ENCODE peak calls at places on chromosomes 4 and X, in six cellular contexts. One of them, this sample, is unnamed.

GRCh38 chr4:182848685-182849084 is 68.5 kb downstream of the DCTD start:
- DNase-seq in K562: no peak
- DNase-seq in HepG2: no peak
- DNase-seq in A549: no peak
- DNase-seq in GM12878: no peak
- DNase-seq in endothelial cell of umbilical vein: no peak
- DNase-seq in this sample: no peak

GRCh38 chr4:176002007-176002623 is 63.5 kb upstream of the WDR17 start:
- DNase-seq in K562: no peak
- DNase-seq in HepG2: no peak
- DNase-seq in A549: peak
- DNase-seq in GM12878: no peak
- DNase-seq in endothelial cell of umbilical vein: peak
- DNase-seq in this sample: no peak

GRCh38 chr4:139824882-139825522 is 159.4 kb downstream of the MGST2 start:
- DNase-seq in K562: no peak
- DNase-seq in HepG2: no peak
- DNase-seq in A549: no peak
- DNase-seq in GM12878: no peak
- DNase-seq in endothelial cell of umbilical vein: no peak
- DNase-seq in this sample: no peak

GRCh38 chrX:103248553-103248952 is 6.4 kb downstream of the TCEAL8 start:
- DNase-seq in K562: peak
- DNase-seq in HepG2: no peak
- DNase-seq in A549: peak
- DNase-seq in GM12878: no peak
- DNase-seq in endothelial cell of umbilical vein: peak
- DNase-seq in this sample: peak

GRCh38 chr4:36187723-36188333 is 56.5 kb downstream of the ARAP2 start:
- DNase-seq in K562: no peak
- DNase-seq in HepG2: peak
- DNase-seq in A549: peak
- DNase-seq in GM12878: no peak
- DNase-seq in endothelial cell of umbilical vein: peak
- DNase-seq in this sample: peak

GRCh38 chrX:16138108-16138427 is 14.7 kb downstream of the GRPR start:
- DNase-seq in K562: peak
- DNase-seq in HepG2: peak
- DNase-seq in A549: no peak
- DNase-seq in GM12878: peak
- DNase-seq in endothelial cell of umbilical vein: peak
- DNase-seq in this sample: peak

GRCh38 chr4:52196606-52197130 is 145.6 kb downstream of the SPATA18 start:
- DNase-seq in K562: no peak
- DNase-seq in HepG2: no peak
- DNase-seq in A549: no peak
- DNase-seq in GM12878: no peak
- DNase-seq in endothelial cell of umbilical vein: no peak
- DNase-seq in this sample: no peak

GRCh38 chr4:152448806-152449205 is 87.1 kb downstream of the FBXW7 start:
- DNase-seq in K562: no peak
- DNase-seq in HepG2: no peak
- DNase-seq in A549: no peak
- DNase-seq in GM12878: no peak
- DNase-seq in endothelial cell of umbilical vein: no peak
- DNase-seq in this sample: no peak

GRCh38 chr4:87524456-87524855 is 4.7 kb downstream of the SPARCL1 start:
- DNase-seq in K562: no peak
- DNase-seq in HepG2: no peak
- DNase-seq in A549: no peak
- DNase-seq in GM12878: no peak
- DNase-seq in endothelial cell of umbilical vein: no peak
- DNase-seq in this sample: no peak

GRCh38 chr4:8267077-8267476 is 2.5 kb upstream of the HTRA3 start:
- DNase-seq in K562: peak
- DNase-seq in HepG2: peak
- DNase-seq in A549: peak
- DNase-seq in GM12878: no peak
- DNase-seq in endothelial cell of umbilical vein: peak
- DNase-seq in this sample: peak

GRCh38 chr4:36177946-36178345 is 66.4 kb downstream of the ARAP2 start:
- DNase-seq in K562: no peak
- DNase-seq in HepG2: no peak
- DNase-seq in A549: no peak
- DNase-seq in GM12878: no peak
- DNase-seq in endothelial cell of umbilical vein: no peak
- DNase-seq in this sample: no peak

GRCh38 chrX:21963736-21964135 is 23.2 kb downstream of the SMS start:
- DNase-seq in K562: no peak
- DNase-seq in HepG2: no peak
- DNase-seq in A549: no peak
- DNase-seq in GM12878: no peak
- DNase-seq in endothelial cell of umbilical vein: no peak
- DNase-seq in this sample: no peak

GRCh38 chrX:7028246-7028645 is 119.3 kb upstream of the STS start:
- DNase-seq in K562: no peak
- DNase-seq in HepG2: no peak
- DNase-seq in A549: no peak
- DNase-seq in GM12878: no peak
- DNase-seq in endothelial cell of umbilical vein: no peak
- DNase-seq in this sample: no peak

DNA sequence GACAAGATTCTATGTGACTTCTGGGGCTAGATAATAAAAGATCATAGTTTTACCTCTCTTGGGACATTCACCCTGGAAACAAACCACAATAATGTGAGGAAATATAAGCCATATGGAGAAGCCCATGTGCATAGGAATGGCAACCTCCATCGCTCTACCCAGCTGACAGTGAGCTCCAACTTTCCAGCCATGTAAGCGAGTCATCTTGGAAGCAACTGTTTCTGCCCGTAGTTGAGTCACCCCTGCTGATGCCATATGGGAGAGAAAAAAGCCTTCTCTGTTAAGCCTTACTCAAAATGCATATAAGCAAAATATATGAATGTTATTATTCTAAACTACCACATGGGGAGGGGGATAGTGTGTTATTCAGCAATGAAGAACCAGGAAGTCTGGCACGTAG is 31.4 kb upstream of the RELL1 start:
- DNase-seq in K562: no peak
- DNase-seq in HepG2: no peak
- DNase-seq in A549: no peak
- DNase-seq in GM12878: no peak
- DNase-seq in endothelial cell of umbilical vein: no peak
- DNase-seq in this sample: peak
- TF ChIP-seq MAX in K562: no peak
- TF ChIP-seq MAX in HepG2: no peak
- TF ChIP-seq MAX in A549: no peak
- TF ChIP-seq MAX in GM12878: no peak
- TF ChIP-seq MAX in endothelial cell of umbilical vein: no peak
- TF ChIP-seq MAX in this sample: no peak

DNA sequence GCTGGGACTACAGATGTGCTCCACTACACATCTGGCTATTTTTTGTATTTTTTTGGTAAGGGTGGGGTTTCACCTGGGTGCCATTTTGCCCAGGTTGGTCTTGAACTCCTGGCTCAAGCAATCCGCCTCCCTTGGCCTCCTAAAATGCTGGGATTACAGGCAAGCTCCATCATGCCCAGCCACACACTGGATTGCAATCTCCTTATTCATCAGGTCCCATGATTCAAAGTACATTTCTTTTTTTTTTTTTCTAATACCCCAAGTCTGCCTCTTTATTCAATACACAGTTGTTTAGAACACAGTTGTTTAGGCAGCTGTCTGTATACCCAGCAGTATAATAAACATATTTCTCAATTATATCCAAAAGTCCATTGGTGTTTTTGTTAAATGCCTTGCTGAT is 130.3 kb upstream of the ARSJ start:
- DNase-seq in K562: no peak
- DNase-seq in HepG2: no peak
- DNase-seq in A549: no peak
- DNase-seq in GM12878: no peak
- DNase-seq in endothelial cell of umbilical vein: no peak
- DNase-seq in this sample: no peak
- TF ChIP-seq MYC in K562: no peak
- TF ChIP-seq MYC in HepG2: no peak
- TF ChIP-seq MYC in A549: no peak
- TF ChIP-seq MYC in GM12878: no peak
- TF ChIP-seq MYC in endothelial cell of umbilical vein: no peak
- TF ChIP-seq MYC in this sample: no peak

DNA sequence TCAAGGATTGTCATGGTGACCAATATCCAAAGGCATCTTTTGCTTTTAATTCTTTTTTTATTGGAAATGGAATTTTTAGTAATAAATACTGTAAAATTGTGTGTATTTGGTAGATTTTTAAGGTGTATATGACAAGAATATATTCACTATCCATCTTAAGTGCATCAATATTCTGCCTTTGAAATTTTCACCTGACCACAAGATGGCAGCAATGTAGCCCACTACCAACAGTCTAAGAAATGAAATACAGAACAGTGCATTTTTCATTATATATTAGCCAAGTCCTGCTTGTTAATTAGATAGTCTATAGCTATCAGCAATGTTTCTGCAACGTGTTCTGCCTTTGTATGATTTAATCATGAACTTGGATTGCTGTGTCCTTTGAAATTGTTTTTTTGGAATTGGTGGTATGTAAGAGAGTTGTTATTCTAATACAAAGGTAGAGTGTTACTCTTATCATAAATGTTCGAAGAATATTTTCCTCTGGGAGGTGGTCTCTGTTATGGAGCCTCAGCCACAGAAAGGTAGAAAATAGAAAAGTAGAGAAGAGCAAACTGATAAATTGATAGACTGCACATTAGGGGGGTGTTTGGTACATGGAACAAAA is 38.2 kb downstream of the HPGDS start:
- DNase-seq in K562: peak
- DNase-seq in HepG2: peak
- DNase-seq in A549: peak
- DNase-seq in GM12878: no peak
- DNase-seq in endothelial cell of umbilical vein: peak
- DNase-seq in this sample: peak
- TF ChIP-seq MAX in K562: no peak
- TF ChIP-seq MAX in HepG2: no peak
- TF ChIP-seq MAX in A549: no peak
- TF ChIP-seq MAX in GM12878: no peak
- TF ChIP-seq MAX in endothelial cell of umbilical vein: no peak
- TF ChIP-seq MAX in this sample: no peak

GRCh38 chr4:17867259-17867658 is 56.5 kb downstream of the NCAPG start:
- DNase-seq in K562: no peak
- DNase-seq in HepG2: no peak
- DNase-seq in A549: no peak
- DNase-seq in GM12878: no peak
- DNase-seq in endothelial cell of umbilical vein: no peak
- DNase-seq in this sample: no peak

GRCh38 chr4:17866790-17867189 is 56.0 kb downstream of the NCAPG start:
- DNase-seq in K562: no peak
- DNase-seq in HepG2: no peak
- DNase-seq in A549: no peak
- DNase-seq in GM12878: no peak
- DNase-seq in endothelial cell of umbilical vein: no peak
- DNase-seq in this sample: no peak

GRCh38 chr4:17869327-17869726 is 58.5 kb downstream of the NCAPG start:
- DNase-seq in K562: no peak
- DNase-seq in HepG2: no peak
- DNase-seq in A549: no peak
- DNase-seq in GM12878: no peak
- DNase-seq in endothelial cell of umbilical vein: no peak
- DNase-seq in this sample: no peak

DNA sequence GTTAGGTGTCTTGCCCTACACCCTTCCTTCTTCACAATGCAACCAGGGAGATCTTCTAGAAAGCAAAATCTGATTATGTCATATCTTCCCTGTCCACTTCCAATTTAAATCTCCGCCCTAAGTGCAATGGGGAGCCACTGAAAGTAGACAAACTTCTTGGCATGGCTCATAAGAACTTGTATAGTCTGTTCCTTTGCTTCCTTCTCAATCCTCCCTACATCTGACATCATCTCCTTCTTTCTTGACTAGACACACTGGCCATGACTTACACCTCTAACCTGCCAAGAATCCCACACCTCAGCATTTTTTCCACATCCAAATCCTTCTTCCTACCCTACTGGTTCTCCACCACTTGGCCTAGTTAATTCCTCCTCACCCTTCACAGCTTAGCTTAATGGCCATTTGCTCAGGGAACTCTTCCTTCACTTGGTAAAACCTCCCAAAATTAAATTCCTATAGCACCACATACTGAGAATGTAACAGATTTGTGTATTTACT is 55.1 kb downstream of the NCAPG start:
- DNase-seq in K562: no peak
- DNase-seq in HepG2: no peak
- DNase-seq in A549: no peak
- DNase-seq in GM12878: no peak
- DNase-seq in endothelial cell of umbilical vein: no peak
- DNase-seq in this sample: no peak
- TF ChIP-seq MYC in K562: no peak
- TF ChIP-seq MYC in HepG2: no peak
- TF ChIP-seq MYC in A549: no peak
- TF ChIP-seq MYC in GM12878: no peak
- TF ChIP-seq MYC in endothelial cell of umbilical vein: no peak
- TF ChIP-seq MYC in this sample: no peak

GRCh38 chr4:96598465-96598864 is 758.6 kb downstream of the PDHA2 start:
- DNase-seq in K562: no peak
- DNase-seq in HepG2: no peak
- DNase-seq in A549: no peak
- DNase-seq in GM12878: no peak
- DNase-seq in endothelial cell of umbilical vein: no peak
- DNase-seq in this sample: no peak
- TF ChIP-seq MAX in K562: no peak
- TF ChIP-seq MAX in HepG2: no peak
- TF ChIP-seq MAX in A549: no peak
- TF ChIP-seq MAX in GM12878: no peak
- TF ChIP-seq MAX in endothelial cell of umbilical vein: no peak
- TF ChIP-seq MAX in this sample: no peak

DNA sequence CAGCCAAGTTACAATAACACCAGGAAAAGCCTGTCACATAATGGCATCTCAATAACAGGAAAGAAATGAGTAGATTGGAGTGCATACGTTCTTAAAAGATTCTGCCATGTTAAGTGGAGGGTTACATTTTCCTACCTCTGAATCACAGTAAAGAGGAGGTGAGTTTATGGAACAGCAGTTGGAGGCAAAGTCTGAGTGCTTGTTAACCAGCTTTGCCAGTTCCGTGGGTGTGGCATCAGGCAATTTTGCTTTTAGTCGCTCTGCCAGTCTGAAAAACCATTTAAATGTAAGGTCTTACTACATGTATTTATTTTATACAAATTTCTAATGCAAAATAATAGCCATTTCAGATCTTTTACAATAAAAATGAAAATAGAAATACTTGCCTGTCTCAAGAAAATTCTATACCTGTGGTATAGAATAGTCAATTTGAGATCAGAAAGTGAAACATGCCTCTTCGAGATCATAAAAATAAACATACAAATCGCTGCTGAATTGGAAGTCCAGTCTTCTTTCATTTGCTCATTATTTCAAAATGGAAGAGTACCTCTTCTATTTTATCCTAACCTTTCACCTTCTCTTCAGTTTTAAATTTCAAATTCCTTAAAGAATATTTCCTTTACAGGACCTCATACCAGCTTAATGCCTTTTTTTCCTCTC is 31.4 kb downstream of the GC start:
- DNase-seq in K562: no peak
- DNase-seq in HepG2: no peak
- DNase-seq in A549: no peak
- DNase-seq in GM12878: no peak
- DNase-seq in endothelial cell of umbilical vein: no peak
- DNase-seq in this sample: no peak
- TF ChIP-seq MYC in K562: no peak
- TF ChIP-seq MYC in HepG2: no peak
- TF ChIP-seq MYC in A549: no peak
- TF ChIP-seq MYC in GM12878: no peak
- TF ChIP-seq MYC in endothelial cell of umbilical vein: no peak
- TF ChIP-seq MYC in this sample: no peak

This sample was measured in NB4.